ENCODE peak calls at places on chromosomes 3 and 15, in eight cellular contexts. One of them, this sample, is unnamed.

GRCh38 chr15:29759596-29759995 is 62.7 kb downstream of the TJP1 start:
- DNase-seq in keratinocyte: no peak
- DNase-seq in GM23248: no peak
- DNase-seq in lower leg skin: no peak
- DNase-seq in NCI-H2107: no peak
- DNase-seq in nephron progenitor cell: no peak
- DNase-seq in M059J: no peak
- DNase-seq in CD4-positive, alpha-beta T cell: no peak
- DNase-seq in this sample: no peak

GRCh38 chr3:187802928-187803259 is 57.6 kb upstream of the BCL6 start:
- DNase-seq in keratinocyte: no peak
- DNase-seq in GM23248: no peak
- DNase-seq in M059J: no peak
- DNase-seq in CD4-positive, alpha-beta T cell: no peak
- DNase-seq in lower leg skin: no peak
- DNase-seq in nephron progenitor cell: no peak
- DNase-seq in NCI-H2107: no peak
- DNase-seq in this sample: no peak

GRCh38 chr15:90031231-90031791 is 30.2 kb downstream of the ZNF710 start:
- DNase-seq in GM23248: peak
- DNase-seq in CD4-positive, alpha-beta T cell: no peak
- DNase-seq in lower leg skin: no peak
- DNase-seq in nephron progenitor cell: no peak
- DNase-seq in keratinocyte: no peak
- DNase-seq in M059J: peak
- DNase-seq in NCI-H2107: no peak
- DNase-seq in this sample: no peak

GRCh38 chr15:50098576-50098975 is 20.5 kb downstream of the ATP8B4 start:
- DNase-seq in NCI-H2107: no peak
- DNase-seq in GM23248: peak
- DNase-seq in M059J: no peak
- DNase-seq in lower leg skin: no peak
- DNase-seq in keratinocyte: no peak
- DNase-seq in nephron progenitor cell: no peak
- DNase-seq in CD4-positive, alpha-beta T cell: no peak
- DNase-seq in this sample: no peak

GRCh38 chr3:128382221-128382807 is 84.4 kb downstream of the DNAJB8 start:
- DNase-seq in NCI-H2107: peak
- DNase-seq in lower leg skin: no peak
- DNase-seq in GM23248: no peak
- DNase-seq in keratinocyte: no peak
- DNase-seq in nephron progenitor cell: no peak
- DNase-seq in CD4-positive, alpha-beta T cell: no peak
- DNase-seq in M059J: peak
- DNase-seq in this sample: no peak

GRCh38 chr3:172782235-172782634 is 31.7 kb downstream of the ECT2 start:
- DNase-seq in keratinocyte: no peak
- DNase-seq in CD4-positive, alpha-beta T cell: no peak
- DNase-seq in lower leg skin: no peak
- DNase-seq in M059J: no peak
- DNase-seq in GM23248: no peak
- DNase-seq in NCI-H2107: no peak
- DNase-seq in nephron progenitor cell: no peak
- DNase-seq in this sample: no peak

GRCh38 chr15:52862657-52863056 is 72.5 kb upstream of the ONECUT1 start:
- DNase-seq in M059J: no peak
- DNase-seq in nephron progenitor cell: no peak
- DNase-seq in NCI-H2107: no peak
- DNase-seq in lower leg skin: no peak
- DNase-seq in GM23248: no peak
- DNase-seq in CD4-positive, alpha-beta T cell: no peak
- DNase-seq in keratinocyte: no peak
- DNase-seq in this sample: no peak

GRCh38 chr3:194395767-194396527 is 3.1 kb downstream of the GP5 start:
- DNase-seq in lower leg skin: peak
- DNase-seq in NCI-H2107: no peak
- DNase-seq in GM23248: peak
- DNase-seq in CD4-positive, alpha-beta T cell: peak
- DNase-seq in keratinocyte: no peak
- DNase-seq in nephron progenitor cell: peak
- DNase-seq in M059J: no peak
- DNase-seq in this sample: no peak

GRCh38 chr3:98900265-98901031 is 1.0 kb downstream of the DCBLD2 start:
- DNase-seq in nephron progenitor cell: no peak
- DNase-seq in CD4-positive, alpha-beta T cell: no peak
- DNase-seq in NCI-H2107: no peak
- DNase-seq in M059J: no peak
- DNase-seq in lower leg skin: no peak
- DNase-seq in keratinocyte: no peak
- DNase-seq in GM23248: no peak
- DNase-seq in this sample: no peak

GRCh38 chr3:5442106-5442785 is 254.7 kb downstream of the EDEM1 start:
- DNase-seq in M059J: no peak
- DNase-seq in nephron progenitor cell: no peak
- DNase-seq in keratinocyte: peak
- DNase-seq in NCI-H2107: no peak
- DNase-seq in GM23248: no peak
- DNase-seq in CD4-positive, alpha-beta T cell: no peak
- DNase-seq in lower leg skin: no peak
- DNase-seq in this sample: no peak

GRCh38 chr3:116254535-116254934 is 190.8 kb downstream of the LSAMP start:
- DNase-seq in M059J: no peak
- DNase-seq in CD4-positive, alpha-beta T cell: no peak
- DNase-seq in nephron progenitor cell: no peak
- DNase-seq in GM23248: peak
- DNase-seq in NCI-H2107: no peak
- DNase-seq in lower leg skin: no peak
- DNase-seq in keratinocyte: no peak
- DNase-seq in this sample: no peak

GRCh38 chr15:84818221-84819131 is 1.3 kb downstream of the ALPK3 start:
- DNase-seq in GM23248: peak
- DNase-seq in NCI-H2107: no peak
- DNase-seq in lower leg skin: no peak
- DNase-seq in CD4-positive, alpha-beta T cell: no peak
- DNase-seq in M059J: peak
- DNase-seq in nephron progenitor cell: no peak
- DNase-seq in keratinocyte: no peak
- DNase-seq in this sample: no peak

GRCh38 chr3:64974401-64974800 is 286.6 kb upstream of the ADAMTS9 start:
- DNase-seq in CD4-positive, alpha-beta T cell: no peak
- DNase-seq in GM23248: no peak
- DNase-seq in nephron progenitor cell: no peak
- DNase-seq in NCI-H2107: no peak
- DNase-seq in M059J: no peak
- DNase-seq in keratinocyte: no peak
- DNase-seq in lower leg skin: no peak
- DNase-seq in this sample: no peak

GRCh38 chr3:155292133-155292532 is 1.4 kb downstream of the STRIT1 start:
- DNase-seq in nephron progenitor cell: no peak
- DNase-seq in CD4-positive, alpha-beta T cell: no peak
- DNase-seq in M059J: no peak
- DNase-seq in NCI-H2107: no peak
- DNase-seq in GM23248: peak
- DNase-seq in lower leg skin: no peak
- DNase-seq in keratinocyte: no peak
- DNase-seq in this sample: no peak

GRCh38 chr15:82047493-82048446 is 2.0 kb upstream of the MEX3B start:
- DNase-seq in lower leg skin: peak
- DNase-seq in CD4-positive, alpha-beta T cell: no peak
- DNase-seq in GM23248: peak
- DNase-seq in nephron progenitor cell: no peak
- DNase-seq in NCI-H2107: no peak
- DNase-seq in keratinocyte: no peak
- DNase-seq in M059J: peak
- DNase-seq in this sample: no peak

GRCh38 chr3:40366203-40367162 is 20.5 kb upstream of the ENTPD3 start:
- DNase-seq in M059J: no peak
- DNase-seq in GM23248: peak
- DNase-seq in nephron progenitor cell: no peak
- DNase-seq in keratinocyte: no peak
- DNase-seq in CD4-positive, alpha-beta T cell: no peak
- DNase-seq in NCI-H2107: no peak
- DNase-seq in lower leg skin: no peak
- DNase-seq in this sample: no peak

GRCh38 chr3:15083190-15083700 is 15.7 kb downstream of the RBSN start:
- DNase-seq in GM23248: no peak
- DNase-seq in lower leg skin: no peak
- DNase-seq in M059J: no peak
- DNase-seq in CD4-positive, alpha-beta T cell: no peak
- DNase-seq in nephron progenitor cell: no peak
- DNase-seq in keratinocyte: no peak
- DNase-seq in NCI-H2107: no peak
- DNase-seq in this sample: no peak

GRCh38 chr15:77419050-77419835 is 661 bp downstream of the PEAK1 start:
- DNase-seq in M059J: peak
- DNase-seq in CD4-positive, alpha-beta T cell: no peak
- DNase-seq in nephron progenitor cell: peak
- DNase-seq in lower leg skin: no peak
- DNase-seq in GM23248: peak
- DNase-seq in keratinocyte: no peak
- DNase-seq in NCI-H2107: no peak
- DNase-seq in this sample: peak

GRCh38 chr3:162547321-162547720 is 1050.7 kb downstream of the OTOL1 start:
- DNase-seq in NCI-H2107: no peak
- DNase-seq in CD4-positive, alpha-beta T cell: no peak
- DNase-seq in M059J: no peak
- DNase-seq in lower leg skin: no peak
- DNase-seq in GM23248: no peak
- DNase-seq in keratinocyte: no peak
- DNase-seq in nephron progenitor cell: no peak
- DNase-seq in this sample: no peak

GRCh38 chr3:190032924-190033323 is 87.8 kb downstream of the P3H2 start:
- DNase-seq in nephron progenitor cell: no peak
- DNase-seq in GM23248: no peak
- DNase-seq in lower leg skin: no peak
- DNase-seq in CD4-positive, alpha-beta T cell: no peak
- DNase-seq in NCI-H2107: no peak
- DNase-seq in M059J: peak
- DNase-seq in keratinocyte: no peak
- DNase-seq in this sample: no peak

GRCh38 chr15:99006904-99007495 is 592 bp downstream of the PGPEP1L start:
- DNase-seq in nephron progenitor cell: no peak
- DNase-seq in NCI-H2107: no peak
- DNase-seq in keratinocyte: no peak
- DNase-seq in lower leg skin: no peak
- DNase-seq in CD4-positive, alpha-beta T cell: no peak
- DNase-seq in M059J: no peak
- DNase-seq in GM23248: no peak
- DNase-seq in this sample: no peak

GRCh38 chr3:62007036-62007435 is 366.3 kb downstream of the FEZF2 start:
- DNase-seq in lower leg skin: no peak
- DNase-seq in nephron progenitor cell: no peak
- DNase-seq in GM23248: peak
- DNase-seq in NCI-H2107: no peak
- DNase-seq in M059J: peak
- DNase-seq in keratinocyte: no peak
- DNase-seq in CD4-positive, alpha-beta T cell: no peak
- DNase-seq in this sample: no peak

GRCh38 chr3:16907245-16907644 is 22.5 kb downstream of the PLCL2 start:
- DNase-seq in NCI-H2107: no peak
- DNase-seq in keratinocyte: no peak
- DNase-seq in M059J: peak
- DNase-seq in CD4-positive, alpha-beta T cell: no peak
- DNase-seq in nephron progenitor cell: no peak
- DNase-seq in lower leg skin: no peak
- DNase-seq in GM23248: peak
- DNase-seq in this sample: no peak

GRCh38 chr15:83657549-83657948 is 3.6 kb downstream of the ADAMTSL3 start:
- DNase-seq in keratinocyte: no peak
- DNase-seq in CD4-positive, alpha-beta T cell: no peak
- DNase-seq in M059J: no peak
- DNase-seq in GM23248: peak
- DNase-seq in lower leg skin: no peak
- DNase-seq in NCI-H2107: no peak
- DNase-seq in nephron progenitor cell: no peak
- DNase-seq in this sample: no peak

GRCh38 chr15:31299588-31300207 is 26.9 kb upstream of the KLF13 start:
- DNase-seq in M059J: no peak
- DNase-seq in nephron progenitor cell: no peak
- DNase-seq in GM23248: no peak
- DNase-seq in NCI-H2107: no peak
- DNase-seq in keratinocyte: no peak
- DNase-seq in lower leg skin: peak
- DNase-seq in CD4-positive, alpha-beta T cell: no peak
- DNase-seq in this sample: no peak

GRCh38 chr3:71454513-71455423 is 128.8 kb downstream of the FOXP1 start:
- DNase-seq in GM23248: no peak
- DNase-seq in lower leg skin: no peak
- DNase-seq in M059J: no peak
- DNase-seq in nephron progenitor cell: no peak
- DNase-seq in keratinocyte: no peak
- DNase-seq in NCI-H2107: no peak
- DNase-seq in CD4-positive, alpha-beta T cell: no peak
- DNase-seq in this sample: no peak

GRCh38 chr15:50252556-50252955 is 13.0 kb downstream of the HDC start:
- DNase-seq in GM23248: no peak
- DNase-seq in lower leg skin: no peak
- DNase-seq in NCI-H2107: no peak
- DNase-seq in nephron progenitor cell: no peak
- DNase-seq in M059J: no peak
- DNase-seq in CD4-positive, alpha-beta T cell: no peak
- DNase-seq in keratinocyte: no peak
- DNase-seq in this sample: no peak

GRCh38 chr3:73291541-73291940 is 230.1 kb downstream of the EBLN2 start:
- DNase-seq in lower leg skin: no peak
- DNase-seq in M059J: no peak
- DNase-seq in GM23248: no peak
- DNase-seq in keratinocyte: no peak
- DNase-seq in CD4-positive, alpha-beta T cell: no peak
- DNase-seq in NCI-H2107: no peak
- DNase-seq in nephron progenitor cell: no peak
- DNase-seq in this sample: no peak

GRCh38 chr3:136120373-136121348 is 75.5 kb downstream of the MSL2 start:
- DNase-seq in keratinocyte: no peak
- DNase-seq in NCI-H2107: no peak
- DNase-seq in M059J: peak
- DNase-seq in nephron progenitor cell: no peak
- DNase-seq in GM23248: no peak
- DNase-seq in lower leg skin: no peak
- DNase-seq in CD4-positive, alpha-beta T cell: no peak
- DNase-seq in this sample: no peak

GRCh38 chr3:134337511-134338200 is 36.6 kb downstream of the AMOTL2 start:
- DNase-seq in lower leg skin: no peak
- DNase-seq in GM23248: no peak
- DNase-seq in M059J: no peak
- DNase-seq in nephron progenitor cell: no peak
- DNase-seq in CD4-positive, alpha-beta T cell: no peak
- DNase-seq in keratinocyte: no peak
- DNase-seq in NCI-H2107: no peak
- DNase-seq in this sample: no peak

GRCh38 chr3:14847613-14848541 is 29.1 kb downstream of the FGD5 start:
- DNase-seq in GM23248: no peak
- DNase-seq in lower leg skin: peak
- DNase-seq in CD4-positive, alpha-beta T cell: no peak
- DNase-seq in NCI-H2107: no peak
- DNase-seq in nephron progenitor cell: peak
- DNase-seq in M059J: peak
- DNase-seq in keratinocyte: no peak
- DNase-seq in this sample: no peak

GRCh38 chr3:149813367-149814281 is 609 bp downstream of the RNF13 start:
- DNase-seq in CD4-positive, alpha-beta T cell: no peak
- DNase-seq in M059J: peak
- DNase-seq in nephron progenitor cell: peak
- DNase-seq in NCI-H2107: peak
- DNase-seq in GM23248: peak
- DNase-seq in keratinocyte: no peak
- DNase-seq in lower leg skin: peak
- DNase-seq in this sample: peak

GRCh38 chr3:29307229-29307796 is 26.4 kb downstream of the RBMS3 start:
- DNase-seq in GM23248: no peak
- DNase-seq in lower leg skin: no peak
- DNase-seq in keratinocyte: no peak
- DNase-seq in nephron progenitor cell: no peak
- DNase-seq in CD4-positive, alpha-beta T cell: no peak
- DNase-seq in M059J: no peak
- DNase-seq in NCI-H2107: no peak
- DNase-seq in this sample: no peak